ENCODE peak calls at places on chromosomes 2 and 18, in six cellular contexts. L is ovary; S is CD4-positive, alpha-beta memory T cell; G is AG04450; J is breast epithelium; M is IMR-90. N is an unnamed sample.

GRCh38 chr2:96852667-96853066 is 5.1 kb downstream of the ANKRD39 start:
- DNase-seq in L (no peak), S (no peak), G (no peak), J (no peak), M (no peak), N (no peak)

GRCh38 chr2:75627902-75628504 is 18.6 kb upstream of the MRPL19 start:
- DNase-seq in L (peak), S (peak), G (no peak), J (peak), M (peak), N (peak)

GRCh38 chr2:68196120-68196716 is 38.5 kb downstream of the PNO1 start:
- DNase-seq in L (peak), S (peak), G (no peak), J (no peak), M (peak), N (no peak)

GRCh38 chr18:66724664-66725356 is 120.9 kb upstream of the CDH19 start:
- DNase-seq in L (no peak), S (no peak), G (no peak), J (no peak), M (no peak), N (no peak)

GRCh38 chr2:216370961-216371633 is 1.2 kb downstream of the MARCHF4 start:
- DNase-seq in L (no peak), S (no peak), G (no peak), J (no peak), M (no peak), N (no peak)

GRCh38 chr2:127153691-127154158 is 46.8 kb upstream of the BIN1 start:
- DNase-seq in L (peak), S (no peak), G (peak), J (no peak), M (peak), N (peak)

GRCh38 chr2:62202019-62202722 is 6.3 kb downstream of the B3GNT2 start:
- DNase-seq in L (no peak), S (no peak), G (no peak), J (no peak), M (no peak), N (no peak)

GRCh38 chr18:41940506-41941215 is 14.4 kb upstream of the PIK3C3 start:
- DNase-seq in L (no peak), S (no peak), G (peak), J (no peak), M (peak), N (no peak)

GRCh38 chr2:220090050-220090449 is 462.6 kb downstream of the SLC4A3 start:
- DNase-seq in L (no peak), S (no peak), G (no peak), J (no peak), M (no peak), N (no peak)

GRCh38 chr2:48633143-48633542 is 15.5 kb downstream of the GTF2A1L start:
- DNase-seq in L (no peak), S (no peak), G (no peak), J (no peak), M (peak), N (no peak)

GRCh38 chr2:234425923-234426603 is 70.8 kb downstream of the ARL4C start:
- DNase-seq in L (no peak), S (peak), G (no peak), J (no peak), M (no peak), N (no peak)

GRCh38 chr2:239928457-239929350 is 96.4 kb downstream of the NDUFA10 start:
- DNase-seq in L (peak), S (no peak), G (no peak), J (peak), M (no peak), N (peak)

GRCh38 chr2:136376798-136377211 is 258.9 kb upstream of the CXCR4 start:
- DNase-seq in L (no peak), S (no peak), G (no peak), J (no peak), M (no peak), N (no peak)

GRCh38 chr18:29874519-29875098 is 1167.9 kb downstream of the DSC3 start:
- DNase-seq in L (no peak), S (no peak), G (no peak), J (no peak), M (peak), N (no peak)

GRCh38 chr18:10424576-10425314 is 29.7 kb upstream of the APCDD1 start:
- DNase-seq in L (peak), S (no peak), G (no peak), J (no peak), M (no peak), N (no peak)

GRCh38 chr2:100427627-100428258 is 10.3 kb upstream of the CHST10 start:
- DNase-seq in L (peak), S (peak), G (no peak), J (no peak), M (peak), N (no peak)

GRCh38 chr18:45110577-45111506 is 430.2 kb downstream of the SETBP1 start:
- DNase-seq in L (no peak), S (no peak), G (no peak), J (no peak), M (no peak), N (no peak)

GRCh38 chr2:241514986-241515737 is 6.8 kb upstream of the STK25 start:
- DNase-seq in L (no peak), S (no peak), G (no peak), J (no peak), M (no peak), N (no peak)

GRCh38 chr2:45823723-45824206 is 172.3 kb downstream of the PRKCE start:
- DNase-seq in L (no peak), S (no peak), G (no peak), J (peak), M (no peak), N (peak)

GRCh38 chr2:219362524-219363164 is 25.1 kb downstream of the DNPEP start:
- DNase-seq in L (no peak), S (no peak), G (peak), J (no peak), M (peak), N (peak)

GRCh38 chr2:121888189-121888557 is 132.7 kb downstream of the TSN start:
- DNase-seq in L (no peak), S (no peak), G (no peak), J (no peak), M (no peak), N (no peak)

GRCh38 chr2:32005371-32005976 is 5.3 kb downstream of the MEMO1 start:
- DNase-seq in L (no peak), S (no peak), G (no peak), J (no peak), M (no peak), N (no peak)

GRCh38 chr18:42719221-42719620 is 396.3 kb downstream of the RIT2 start:
- DNase-seq in L (no peak), S (no peak), G (no peak), J (no peak), M (no peak), N (no peak)

GRCh38 chr2:95022309-95023221 is 2.9 kb upstream of the MAL start:
- DNase-seq in L (no peak), S (peak), G (peak), J (peak), M (peak), N (peak)

GRCh38 chr2:39604875-39605274 is 60.8 kb upstream of the TMEM178A start:
- DNase-seq in L (no peak), S (no peak), G (no peak), J (no peak), M (no peak), N (no peak)

GRCh38 chr2:8805278-8806045 is 32.0 kb downstream of the KIDINS220 start:
- DNase-seq in L (no peak), S (no peak), G (no peak), J (no peak), M (no peak), N (no peak)

GRCh38 chr2:31402388-31402787 is 12.2 kb downstream of the XDH start:
- DNase-seq in L (no peak), S (no peak), G (no peak), J (no peak), M (peak), N (no peak)

GRCh38 chr2:219983836-219984235 is 356.4 kb downstream of the SLC4A3 start:
- DNase-seq in L (no peak), S (no peak), G (no peak), J (no peak), M (peak), N (no peak)

GRCh38 chr2:150376627-150377335 is 110.7 kb downstream of the RND3 start:
- DNase-seq in L (no peak), S (no peak), G (no peak), J (no peak), M (peak), N (no peak)

GRCh38 chr2:101817488-101817887 is 120.0 kb downstream of the MAP4K4 start:
- DNase-seq in L (no peak), S (no peak), G (no peak), J (no peak), M (no peak), N (no peak)

GRCh38 chr18:31760695-31761094 is at the start of gene SLC25A52:
- DNase-seq in L (no peak), S (no peak), G (no peak), J (no peak), M (no peak), N (no peak)
- H3K4me3 ChIP-seq in L (no peak), S (no peak), G (no peak), J (no peak), M (no peak), N (no peak)

DNA sequence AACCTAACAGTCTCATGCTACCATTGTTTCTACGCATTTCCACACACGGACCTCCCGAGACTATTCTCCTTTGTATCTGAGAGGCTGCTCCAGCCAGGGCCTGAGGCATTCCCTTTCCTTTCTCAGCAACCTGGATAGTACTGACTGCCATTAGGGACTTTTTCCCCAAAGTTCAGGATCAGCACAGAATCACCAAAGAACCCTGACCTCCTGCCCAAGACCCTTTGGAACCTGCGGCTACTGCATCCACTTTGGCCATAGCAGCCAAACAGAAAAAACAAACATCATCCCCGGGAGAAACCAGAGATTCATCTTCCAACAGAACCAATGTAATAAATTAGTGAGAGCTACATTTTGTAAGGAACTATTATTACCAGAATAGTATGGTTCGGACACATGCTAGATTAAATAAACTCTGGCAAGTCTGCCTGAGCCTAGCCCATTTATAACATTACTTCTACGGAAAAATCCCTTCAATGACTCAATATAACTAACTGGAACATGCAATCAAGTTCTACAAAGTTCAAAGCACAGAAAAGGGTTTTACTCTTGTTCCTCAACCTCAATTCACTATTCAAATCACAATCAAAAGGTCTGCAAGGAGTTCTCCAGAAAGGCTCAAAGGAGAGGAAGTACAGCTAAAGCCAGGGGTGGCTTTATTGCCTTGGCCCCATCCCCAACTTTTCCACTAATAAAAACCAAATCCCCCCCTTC is 51.8 kb downstream of the LPIN2 start:
- DNase-seq in L (no peak), S (no peak), G (no peak), J (no peak), M (peak), N (no peak)
- H3K4me3 ChIP-seq in L (no peak), S (peak), G (no peak), J (no peak), M (no peak), N (no peak)

DNA sequence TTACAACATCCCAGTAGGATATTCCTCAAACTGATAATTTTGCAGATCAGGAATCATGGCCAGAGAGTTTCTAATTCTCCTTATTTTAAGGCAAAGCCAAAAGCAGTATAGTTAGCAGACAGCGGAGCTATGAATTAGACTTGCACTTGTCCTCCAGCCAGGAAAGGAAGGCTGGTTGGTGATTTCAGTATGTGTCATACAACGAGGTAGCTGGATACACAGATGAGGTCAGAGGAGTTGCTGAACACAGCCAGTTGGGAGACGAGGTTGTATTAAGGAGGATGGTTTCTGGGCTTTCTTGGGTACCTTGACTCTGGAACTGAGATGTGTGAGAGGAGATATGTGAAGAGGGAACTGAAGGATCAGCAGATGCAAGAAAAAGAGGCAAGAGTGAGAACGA is 185.2 kb downstream of the SOX11 start:
- DNase-seq in L (no peak), S (no peak), G (peak), J (no peak), M (peak), N (no peak)
- H3K4me3 ChIP-seq in L (no peak), S (no peak), G (no peak), J (no peak), M (no peak), N (no peak)

DNA sequence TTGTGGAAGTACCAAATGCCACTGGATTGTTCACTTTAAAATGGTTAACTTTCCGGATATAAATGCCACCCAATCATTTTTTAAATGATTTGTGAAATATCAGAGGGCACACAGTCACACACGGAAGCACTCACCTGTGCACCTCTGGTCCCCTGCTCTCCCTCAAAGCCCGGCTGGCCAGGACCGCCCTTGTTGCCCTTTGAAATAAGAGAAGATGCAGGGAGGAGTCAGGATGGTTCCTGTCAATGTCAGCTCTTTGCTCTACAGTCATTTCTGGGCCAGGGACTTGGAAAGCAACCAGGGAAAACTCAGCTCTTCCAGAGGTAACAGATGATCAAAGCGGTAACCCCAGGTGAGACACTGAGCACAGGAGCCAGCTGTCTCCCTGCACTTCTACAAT is 60.8 kb downstream of the COL6A3 start:
- DNase-seq in L (peak), S (no peak), G (no peak), J (no peak), M (no peak), N (no peak)
- H3K4me3 ChIP-seq in L (no peak), S (no peak), G (no peak), J (no peak), M (no peak), N (no peak)

DNA sequence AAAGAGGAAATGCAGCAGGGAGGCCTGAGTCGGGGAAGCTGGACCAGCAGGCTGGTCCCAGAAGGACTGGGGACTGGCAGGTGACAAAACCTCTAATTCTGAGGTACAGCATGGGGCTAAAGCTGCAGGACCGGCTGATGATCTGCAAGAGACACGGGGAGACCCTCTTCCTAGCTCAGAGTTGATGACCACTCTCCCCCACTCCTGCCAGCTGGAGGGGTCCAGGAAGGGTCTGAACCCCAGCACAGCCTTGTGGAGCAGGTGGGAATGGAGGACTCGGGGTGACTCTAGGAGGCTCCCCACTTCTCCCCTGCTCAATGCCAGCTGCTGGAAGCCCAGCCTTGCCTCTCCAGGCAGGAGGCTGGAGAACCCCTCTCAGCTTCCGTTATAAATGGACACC is 67.7 kb downstream of the TWIST2 start:
- DNase-seq in L (no peak), S (no peak), G (no peak), J (peak), M (no peak), N (peak)
- H3K4me3 ChIP-seq in L (no peak), S (no peak), G (no peak), J (no peak), M (no peak), N (no peak)